ENCODE peak calls at places on chromosomes 11 and 22, in four cellular contexts. Z, H, L and D are unnamed samples.

GRCh38 chr11:112958670-112959069 is 2.5 kb upstream of the NCAM1 start:
- DNase-seq in H (no peak), L (peak), Z (no peak), D (no peak)

GRCh38 chr11:35809561-35809960 is 134.3 kb upstream of the LDLRAD3 start:
- DNase-seq in H (no peak), L (no peak), Z (no peak), D (no peak)

GRCh38 chr11:95337175-95337957 is 106.4 kb upstream of the SESN3 start:
- DNase-seq in L (no peak), H (no peak), Z (no peak), D (peak)

GRCh38 chr11:996681-997080 is 39.8 kb downstream of the MUC6 start:
- DNase-seq in H (no peak), L (no peak), Z (no peak), D (no peak)

GRCh38 chr11:48024635-48025071 is 44.3 kb downstream of the PTPRJ start:
- DNase-seq in Z (no peak), H (no peak), L (no peak), D (no peak)

GRCh38 chr11:111378773-111379499 is at the start of gene POU2AF1:
- DNase-seq in L (no peak), Z (no peak), H (no peak), D (peak)

GRCh38 chr11:76566811-76567210 is 103.7 kb downstream of the LRRC32 start:
- DNase-seq in Z (no peak), L (no peak), H (no peak), D (no peak)

GRCh38 chr11:44110231-44110679 is 14.8 kb downstream of the EXT2 start:
- DNase-seq in H (peak), Z (peak), L (peak), D (peak)

GRCh38 chr11:44770401-44770800 is 43.6 kb downstream of the TSPAN18 start:
- DNase-seq in H (no peak), Z (no peak), L (no peak), D (no peak)

GRCh38 chr11:67416416-67417335 is 1.2 kb downstream of the CARNS1 start:
- DNase-seq in Z (no peak), L (no peak), H (peak), D (no peak)

GRCh38 chr11:117273550-117274289 is 17.4 kb upstream of the BACE1-AS start:
- DNase-seq in Z (peak), H (no peak), L (no peak), D (no peak)

GRCh38 chr11:6666302-6667183 is 10.9 kb upstream of the DCHS1 start:
- DNase-seq in Z (no peak), H (no peak), L (no peak), D (no peak)

GRCh38 chr11:2300290-2300935 is 1.3 kb downstream of the C11orf21 start:
- DNase-seq in Z (no peak), H (no peak), L (no peak), D (no peak)

GRCh38 chr11:116530705-116531104 is 242.1 kb downstream of the BUD13 start:
- DNase-seq in Z (no peak), H (no peak), L (no peak), D (no peak)

GRCh38 chr11:99505319-99505718 is 484.6 kb downstream of the CNTN5 start:
- DNase-seq in L (no peak), Z (no peak), H (no peak), D (no peak)

GRCh38 chr11:33072465-33072864 is 33.1 kb downstream of the TCP11L1 start:
- DNase-seq in Z (no peak), L (no peak), H (no peak), D (no peak)

GRCh38 chr22:42641801-42642413 is 1.5 kb upstream of the ATP5MGL start:
- DNase-seq in L (no peak), H (peak), Z (no peak), D (no peak)

GRCh38 chr11:64856382-64857227 is 12.2 kb upstream of the CDC42BPG start:
- DNase-seq in H (peak), Z (no peak), L (peak), D (no peak)

GRCh38 chr22:20239063-20239950 is 28.8 kb downstream of the RTN4R start:
- DNase-seq in L (no peak), Z (peak), H (no peak), D (no peak)

GRCh38 chr11:45653277-45653676 is 12.1 kb downstream of the CHST1 start:
- DNase-seq in H (no peak), Z (no peak), L (no peak), D (no peak)

GRCh38 chr22:16866167-16866566 is 41.0 kb upstream of the XKR3 start:
- DNase-seq in L (no peak), H (no peak), Z (no peak), D (no peak)

GRCh38 chr11:119051440-119052162 is 5.4 kb downstream of the HYOU1 start:
- DNase-seq in Z (no peak), L (no peak), H (no peak), D (no peak)

GRCh38 chr11:40397141-40397540 is 1062.3 kb downstream of the LRRC4C start:
- DNase-seq in H (no peak), L (no peak), Z (no peak), D (no peak)
- TF ChIP-seq HMGXB4 in H (no peak), L (no peak), Z (no peak), D (no peak)

GRCh38 chr11:108144615-108145014 is 23.2 kb downstream of the ACAT1 start:
- DNase-seq in L (no peak), H (no peak), Z (no peak), D (no peak)

GRCh38 chr11:108147150-108147549 is 25.8 kb downstream of the ACAT1 start:
- DNase-seq in Z (no peak), L (no peak), H (no peak), D (no peak)

GRCh38 chr11:108137212-108137611 is 15.8 kb downstream of the ACAT1 start:
- DNase-seq in H (no peak), L (no peak), Z (no peak), D (no peak)

GRCh38 chr11:108142304-108142703 is 20.9 kb downstream of the ACAT1 start:
- DNase-seq in H (no peak), L (no peak), Z (no peak), D (no peak)
- TF ChIP-seq HMGXB4 in H (no peak), L (no peak), Z (no peak), D (no peak)

DNA sequence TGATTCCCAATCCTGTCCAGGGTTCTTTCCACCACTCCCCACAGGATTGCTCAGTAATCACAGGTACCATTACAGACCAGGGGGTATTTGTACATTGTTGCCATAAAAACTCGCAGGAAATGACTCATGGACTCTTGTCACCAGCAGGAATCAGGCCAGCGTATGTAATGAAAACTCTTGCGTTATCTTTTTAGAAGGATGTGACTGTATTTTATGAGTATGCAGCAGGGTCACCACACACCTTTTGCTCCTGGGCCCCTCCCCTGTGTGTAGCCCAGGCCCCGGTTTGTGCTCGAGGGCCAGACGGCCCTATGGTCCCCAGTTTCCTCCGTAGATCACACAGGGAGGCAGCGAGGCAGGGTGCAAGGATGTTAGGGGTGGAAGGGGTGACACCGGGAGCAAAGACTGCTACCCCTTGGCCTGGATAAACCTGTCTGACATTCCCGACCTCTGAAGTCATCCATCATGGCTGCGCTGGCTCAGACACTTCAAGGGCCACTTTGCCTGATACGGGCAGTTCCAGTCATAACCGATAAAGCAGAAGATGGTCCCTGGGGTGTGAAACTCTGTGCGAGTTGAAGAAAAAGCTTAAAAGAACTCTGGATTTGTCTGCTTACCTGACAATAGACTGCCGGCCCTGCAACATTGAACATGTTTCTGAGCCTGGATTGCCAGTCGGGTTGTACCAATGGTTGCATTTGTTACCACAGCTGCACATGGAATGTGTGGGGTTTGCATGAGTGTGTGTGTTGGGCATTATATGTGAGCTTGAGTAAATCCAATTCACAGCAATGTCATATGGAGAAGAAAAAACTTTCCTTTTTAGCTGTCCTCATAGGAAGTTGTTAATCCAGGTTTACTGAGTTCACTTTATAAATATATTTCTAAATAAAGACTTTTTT is 57.0 kb downstream of the MICAL2 start:
- DNase-seq in L (peak), Z (peak), H (peak), D (no peak)
- TF ChIP-seq HMGXB4 in L (no peak), Z (no peak), H (no peak), D (no peak)

GRCh38 chr11:86865436-86865835 is 65.1 kb downstream of the PRSS23 start:
- DNase-seq in Z (no peak), H (no peak), L (no peak), D (no peak)

GRCh38 chr11:86874314-86875056 is 74.1 kb downstream of the PRSS23 start:
- DNase-seq in L (no peak), H (no peak), Z (no peak), D (no peak)

GRCh38 chr11:86873573-86874083 is 73.3 kb downstream of the PRSS23 start:
- DNase-seq in H (no peak), L (no peak), Z (no peak), D (no peak)

GRCh38 chr11:86869531-86869930 is 69.2 kb downstream of the PRSS23 start:
- DNase-seq in Z (no peak), H (no peak), L (no peak), D (no peak)

GRCh38 chr11:86869966-86870570 is 69.7 kb downstream of the PRSS23 start:
- DNase-seq in L (peak), H (peak), Z (peak), D (peak)
- TF ChIP-seq HMGXB4 in L (no peak), H (no peak), Z (no peak), D (no peak)

GRCh38 chr22:37178350-37179125 is 9.5 kb downstream of the C1QTNF6 start:
- DNase-seq in H (peak), Z (no peak), L (no peak), D (no peak)

GRCh38 chr22:37180531-37181231 is 7.4 kb downstream of the C1QTNF6 start:
- DNase-seq in L (no peak), Z (no peak), H (no peak), D (no peak)

GRCh38 chr22:37177755-37178154 is 10.3 kb downstream of the C1QTNF6 start:
- DNase-seq in L (no peak), Z (no peak), H (no peak), D (no peak)

GRCh38 chr22:37179622-37180420 is 8.2 kb downstream of the C1QTNF6 start:
- DNase-seq in H (no peak), L (no peak), Z (no peak), D (no peak)

DNA sequence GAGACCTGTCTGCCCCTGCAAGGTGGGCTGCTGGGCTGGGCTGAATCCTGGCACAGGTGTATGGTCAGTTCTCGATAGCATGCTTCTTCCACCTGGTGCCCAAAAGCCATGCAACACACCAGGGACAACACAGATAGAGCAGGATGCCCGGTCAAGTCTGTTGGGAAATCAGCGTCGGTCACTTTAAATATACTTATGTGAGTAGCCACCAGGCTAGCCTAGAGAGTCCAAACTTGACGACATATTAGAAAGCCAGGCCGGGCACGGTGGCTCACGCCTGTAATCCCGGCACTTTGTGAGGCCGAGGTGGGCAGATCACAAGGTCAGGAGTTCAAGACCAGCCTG is 8.9 kb downstream of the C1QTNF6 start:
- DNase-seq in H (no peak), Z (no peak), L (no peak), D (no peak)
- TF ChIP-seq HMGXB4 in H (no peak), Z (no peak), L (no peak), D (no peak)

GRCh38 chr11:8261921-8262551 is 1.6 kb downstream of the LMO1 start:
- DNase-seq in Z (no peak), H (no peak), L (no peak), D (no peak)

GRCh38 chr11:8263769-8264410 is at the start of gene LMO1:
- DNase-seq in H (peak), L (peak), Z (peak), D (peak)

GRCh38 chr11:8261316-8261715 is 2.4 kb downstream of the LMO1 start:
- DNase-seq in Z (no peak), L (no peak), H (no peak), D (no peak)

GRCh38 chr11:8263109-8263768 is 439 bp downstream of the LMO1 start:
- DNase-seq in H (no peak), Z (no peak), L (no peak), D (peak)

GRCh38 chr11:8262552-8263108 is 1.0 kb downstream of the LMO1 start:
- DNase-seq in H (no peak), Z (no peak), L (peak), D (peak)
- TF ChIP-seq HMGXB4 in H (no peak), Z (no peak), L (no peak), D (peak)

GRCh38 chr22:31080848-31081649 is at the start of gene SMTN:
- DNase-seq in Z (peak), L (peak), H (peak), D (peak)

GRCh38 chr22:31083377-31083768 is 2.3 kb downstream of the SMTN start:
- DNase-seq in Z (no peak), L (no peak), H (no peak), D (no peak)

GRCh38 chr22:31083923-31084810 is 3.0 kb downstream of the SMTN start:
- DNase-seq in L (no peak), H (no peak), Z (peak), D (no peak)

GRCh38 chr22:31081963-31082605 is 966 bp downstream of the SMTN start:
- DNase-seq in L (no peak), Z (no peak), H (no peak), D (no peak)

GRCh38 chr22:31082606-31083376 is 1.7 kb downstream of the SMTN start:
- DNase-seq in Z (peak), H (peak), L (peak), D (peak)
- TF ChIP-seq HMGXB4 in Z (no peak), H (no peak), L (no peak), D (no peak)

DNA sequence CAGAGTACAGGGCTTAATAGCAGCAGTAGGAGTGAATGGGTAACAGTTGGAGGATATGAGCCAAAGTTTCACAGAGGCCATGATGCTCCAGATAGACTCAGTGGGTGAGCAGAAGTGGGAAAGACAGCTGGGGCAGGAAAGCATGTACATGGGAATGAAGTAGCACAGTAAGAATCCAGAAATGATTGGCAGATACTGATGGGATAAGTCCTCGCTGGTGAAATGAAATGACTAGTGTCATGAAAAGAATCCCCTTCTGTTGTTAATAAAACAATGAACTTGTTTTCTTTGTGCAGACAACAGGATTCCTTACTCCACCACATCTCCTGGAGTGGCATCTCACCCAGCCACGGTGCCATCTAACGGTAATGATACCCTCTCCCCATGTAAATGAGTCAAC is 17.4 kb upstream of the PANX1 start:
- DNase-seq in Z (no peak), L (no peak), H (no peak), D (no peak)
- TF ChIP-seq HMGXB4 in Z (no peak), L (no peak), H (no peak), D (no peak)

GRCh38 chr22:25406510-25407210 is 157.8 kb upstream of the GRK3 start:
- DNase-seq in Z (no peak), L (no peak), H (peak), D (no peak)
- TF ChIP-seq HMGXB4 in Z (no peak), L (no peak), H (peak), D (no peak)